ENCODE peak calls at places on chromosomes 1 and 21, in seven cellular contexts. A is cardiac muscle cell, T is SJSA1, Y is heart right ventricle, C is ovary, S is aorta, U is fibroblast of lung. B is an unnamed sample.

GRCh38 chr1:118097622-118098348 is 87.2 kb downstream of the SPAG17 start:
- DNase-seq in S (no peak), U (peak), C (no peak), Y (no peak), T (peak), A (no peak), B (no peak)

GRCh38 chr1:150578278-150579109 is 916 bp downstream of the MCL1 start:
- DNase-seq in S (peak), A (peak), U (peak), T (peak), C (peak), Y (peak), B (peak)

GRCh38 chr1:28194326-28195035 is 18.0 kb upstream of the PTAFR start:
- DNase-seq in Y (no peak), U (no peak), S (no peak), T (no peak), C (no peak), A (no peak), B (peak)

GRCh38 chr1:150564051-150564991 is 15.1 kb downstream of the MCL1 start:
- DNase-seq in T (no peak), Y (no peak), S (no peak), U (peak), C (no peak), A (no peak), B (peak)

GRCh38 chr21:16590658-16591057 is 860.9 kb downstream of the USP25 start:
- DNase-seq in Y (no peak), A (no peak), T (no peak), S (no peak), C (no peak), U (no peak), B (no peak)

GRCh38 chr1:210586785-210587184 is 258.1 kb downstream of the HHAT start:
- DNase-seq in U (no peak), Y (no peak), T (no peak), A (no peak), S (no peak), C (no peak), B (no peak)

GRCh38 chr1:202959276-202959620 is 1.1 kb upstream of the ADIPOR1 start:
- DNase-seq in S (no peak), A (no peak), Y (no peak), T (no peak), C (no peak), U (peak), B (no peak)

GRCh38 chr1:52603301-52603675 is 1.1 kb downstream of the GPX7 start:
- DNase-seq in U (no peak), A (no peak), Y (no peak), S (no peak), T (no peak), C (peak), B (no peak)

GRCh38 chr21:37006521-37007291 is at the start of gene RIPPLY3:
- DNase-seq in S (no peak), C (no peak), T (peak), U (no peak), Y (no peak), A (peak), B (no peak)

GRCh38 chr1:25724986-25725385 is 75.0 kb upstream of the SELENON start:
- DNase-seq in U (no peak), A (no peak), C (no peak), S (peak), Y (no peak), T (no peak), B (no peak)

GRCh38 chr1:118739421-118739930 is 248.7 kb downstream of the TBX15 start:
- DNase-seq in U (no peak), Y (no peak), A (no peak), T (no peak), S (no peak), C (no peak), B (no peak)

GRCh38 chr1:116909511-116910378 is at the start of gene PTGFRN:
- DNase-seq in U (peak), Y (peak), C (peak), T (peak), A (peak), S (peak), B (peak)

GRCh38 chr21:45636921-45637646 is 6.4 kb upstream of the PCBP3 start:
- DNase-seq in T (no peak), U (no peak), C (no peak), A (no peak), Y (no peak), S (no peak), B (no peak)

GRCh38 chr1:24540051-24540905 is 15.6 kb upstream of the NCMAP start:
- DNase-seq in U (no peak), Y (no peak), A (no peak), T (no peak), S (no peak), C (no peak), B (no peak)

GRCh38 chr1:16189003-16189402 is 23.4 kb downstream of the ARHGEF19 start:
- DNase-seq in S (no peak), Y (no peak), U (peak), A (no peak), C (no peak), T (no peak), B (peak)

GRCh38 chr1:228336308-228337030 is 70.2 kb downstream of the TRIM11 start:
- DNase-seq in S (no peak), T (no peak), U (no peak), C (peak), A (no peak), Y (peak), B (peak)

GRCh38 chr1:31183927-31184554 is 55.6 kb downstream of the NKAIN1 start:
- DNase-seq in U (peak), S (no peak), Y (no peak), C (no peak), T (peak), A (peak), B (no peak)

GRCh38 chr1:116804736-116805135 is 50.5 kb downstream of the CD2 start:
- DNase-seq in C (no peak), Y (no peak), U (no peak), A (no peak), T (no peak), S (no peak), B (no peak)

GRCh38 chr1:149877211-149877946 is 22.0 kb upstream of the BOLA1 start:
- DNase-seq in A (no peak), T (no peak), Y (no peak), C (no peak), S (no peak), U (no peak), B (no peak)

GRCh38 chr21:43306911-43307676 is 119.8 kb downstream of the SIK1 start:
- DNase-seq in A (no peak), C (peak), Y (no peak), S (peak), U (no peak), T (peak), B (no peak)

GRCh38 chr1:7679873-7680790 is 91.0 kb upstream of the VAMP3 start:
- DNase-seq in C (peak), Y (peak), S (peak), U (peak), A (peak), T (peak), B (no peak)

GRCh38 chr1:83839566-83840173 is 159.3 kb downstream of the TTLL7 start:
- DNase-seq in T (no peak), S (no peak), C (no peak), U (peak), Y (no peak), A (no peak), B (no peak)

GRCh38 chr1:192045038-192045575 is 113.2 kb upstream of the RGS18 start:
- DNase-seq in A (peak), C (no peak), U (no peak), T (no peak), S (no peak), Y (no peak), B (no peak)

GRCh38 chr1:55021965-55022546 is 17.3 kb upstream of the PCSK9 start:
- DNase-seq in A (peak), Y (peak), T (peak), C (peak), U (peak), S (peak), B (peak)

GRCh38 chr1:27176954-27177353 is 22.0 kb upstream of the SLC9A1 start:
- DNase-seq in A (no peak), Y (no peak), T (no peak), U (no peak), C (no peak), S (no peak), B (no peak)

GRCh38 chr1:118555638-118556037 is 370.6 kb upstream of the SPAG17 start:
- DNase-seq in A (no peak), Y (no peak), T (no peak), U (no peak), S (no peak), C (no peak), B (no peak)

GRCh38 chr1:207866471-207867135 is 44.3 kb downstream of the CD34 start:
- DNase-seq in A (no peak), Y (no peak), T (no peak), S (peak), C (peak), U (peak), B (peak)

GRCh38 chr1:64834734-64835133 is 89.9 kb downstream of the RAVER2 start:
- DNase-seq in T (no peak), Y (no peak), U (peak), S (no peak), C (no peak), A (no peak), B (no peak)

GRCh38 chr1:168759077-168759476 is 30.1 kb upstream of the DPT start:
- DNase-seq in A (no peak), U (no peak), C (no peak), S (no peak), T (no peak), Y (no peak), B (no peak)

GRCh38 chr1:48610628-48611542 is 138.9 kb upstream of the SPATA6 start:
- DNase-seq in Y (peak), U (no peak), C (no peak), A (peak), T (no peak), S (peak), B (no peak)

GRCh38 chr1:98157524-98158293 is 236.9 kb upstream of the DPYD start:
- DNase-seq in T (no peak), A (no peak), C (no peak), Y (no peak), U (peak), S (no peak), B (no peak)

GRCh38 chr21:25493722-25494121 is 113.6 kb downstream of the MRPL39 start:
- DNase-seq in T (no peak), U (no peak), C (no peak), Y (no peak), S (no peak), A (no peak), B (no peak)

GRCh38 chr21:39451332-39452206 is at the start of gene SH3BGR:
- DNase-seq in A (peak), S (peak), T (peak), Y (peak), C (no peak), U (no peak), B (peak)

GRCh38 chr1:89821322-89822108 is 683 bp downstream of the LRRC8D start:
- DNase-seq in S (peak), A (peak), T (peak), U (peak), Y (peak), C (peak), B (peak)

GRCh38 chr1:219812491-219813221 is 115.7 kb downstream of the SLC30A10 start:
- DNase-seq in T (peak), Y (no peak), C (no peak), S (no peak), U (peak), A (peak), B (no peak)

GRCh38 chr21:46304437-46304836 is 18.3 kb downstream of the YBEY start:
- DNase-seq in S (no peak), T (no peak), A (no peak), U (no peak), C (no peak), Y (no peak), B (no peak)

GRCh38 chr1:59609245-59609644 is 205.5 kb upstream of the HOOK1 start:
- DNase-seq in U (no peak), C (no peak), S (no peak), A (no peak), T (no peak), Y (no peak), B (no peak)

GRCh38 chr1:59601811-59602210 is 212.9 kb upstream of the HOOK1 start:
- DNase-seq in S (no peak), C (no peak), T (no peak), A (no peak), U (no peak), Y (no peak), B (no peak)

GRCh38 chr1:59605184-59605583 is 209.6 kb upstream of the HOOK1 start:
- DNase-seq in Y (no peak), T (no peak), U (no peak), C (no peak), S (no peak), A (no peak), B (no peak)

GRCh38 chr1:59604191-59604590 is 210.6 kb upstream of the HOOK1 start:
- DNase-seq in U (no peak), S (no peak), T (peak), Y (no peak), A (no peak), C (no peak), B (no peak)

DNA sequence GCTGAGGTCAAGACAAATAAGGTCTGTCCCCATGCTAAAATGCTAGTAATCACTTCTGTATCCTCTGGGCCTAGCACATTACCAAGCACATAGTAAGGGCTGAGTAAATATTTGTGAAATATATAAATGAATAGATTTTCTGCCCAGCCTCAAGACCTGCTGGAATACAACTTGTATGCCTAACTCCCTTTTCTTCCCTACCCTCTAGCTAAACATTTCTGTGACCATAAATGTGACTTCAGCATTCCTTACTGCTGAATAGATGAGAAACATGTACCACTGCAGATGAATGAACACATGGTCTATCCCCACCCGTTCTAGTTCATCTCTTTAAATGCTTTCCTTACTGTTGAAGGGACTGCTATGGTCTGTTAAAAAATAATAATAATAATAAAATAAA is 209.0 kb upstream of the HOOK1 start:
- DNase-seq in T (peak), A (no peak), U (no peak), C (no peak), Y (no peak), S (no peak), B (no peak)
- H3K27ac ChIP-seq in T (peak), A (no peak), U (no peak), C (no peak), Y (no peak), S (no peak), B (no peak)

GRCh38 chr1:231019711-231020110 is 20.3 kb downstream of the FAM89A start:
- DNase-seq in Y (no peak), T (no peak), A (no peak), U (no peak), C (no peak), S (no peak), B (no peak)

GRCh38 chr1:231020816-231021215 is 19.2 kb downstream of the FAM89A start:
- DNase-seq in S (no peak), U (peak), C (no peak), A (no peak), T (peak), Y (no peak), B (no peak)

GRCh38 chr1:231021540-231022031 is 18.5 kb downstream of the FAM89A start:
- DNase-seq in T (peak), Y (no peak), C (no peak), U (no peak), A (no peak), S (no peak), B (no peak)

GRCh38 chr1:231023150-231023549 is 16.9 kb downstream of the FAM89A start:
- DNase-seq in S (no peak), U (no peak), A (no peak), T (no peak), Y (no peak), C (no peak), B (no peak)

GRCh38 chr1:231020139-231020601 is 19.9 kb downstream of the FAM89A start:
- DNase-seq in S (no peak), T (no peak), C (no peak), A (no peak), Y (no peak), U (no peak), B (no peak)
- H3K4me3 ChIP-seq in S (no peak), T (no peak), C (no peak), A (no peak), Y (no peak), U (no peak), B (no peak)

GRCh38 chr1:51569284-51570062 is 47.4 kb upstream of the OSBPL9 start:
- DNase-seq in Y (no peak), T (peak), S (no peak), C (no peak), A (no peak), U (peak), B (no peak)
- H3K27ac ChIP-seq in Y (peak), T (peak), S (no peak), C (no peak), A (peak), U (no peak), B (no peak)

GRCh38 chr1:160189649-160190625 is at the start of gene CASQ1:
- DNase-seq in A (peak), S (peak), T (no peak), Y (peak), C (peak), U (peak), B (no peak)
- H3K4me3 ChIP-seq in A (no peak), S (no peak), T (no peak), Y (no peak), C (no peak), U (no peak), B (no peak)

GRCh38 chr1:3428899-3429298 is 25.6 kb upstream of the ARHGEF16 start:
- DNase-seq in U (no peak), C (no peak), S (peak), Y (peak), A (no peak), T (no peak), B (no peak)
- H3K27ac ChIP-seq in U (no peak), C (no peak), S (no peak), Y (no peak), A (no peak), T (no peak), B (no peak)

B was measured in tibial artery.